ENCODE peak calls at places on chromosome 22, in four cellular contexts. One of them, this sample, is unnamed.

GRCh38 chr22:44543781-44544181 is 45.7 kb upstream of the RTL6 start:
- DNase-seq in AG04449: no peak
- DNase-seq in AG10803: peak
- DNase-seq in SK-N-SH: no peak
- DNase-seq in this sample: no peak

GRCh38 chr22:22226448-22227187 is 18.0 kb upstream of the VPREB1 start:
- DNase-seq in AG10803: peak
- DNase-seq in AG04449: no peak
- DNase-seq in SK-N-SH: no peak
- DNase-seq in this sample: no peak

GRCh38 chr22:41344189-41344788 is 37.5 kb upstream of the TEF start:
- DNase-seq in SK-N-SH: no peak
- DNase-seq in AG10803: no peak
- DNase-seq in AG04449: no peak
- DNase-seq in this sample: no peak

GRCh38 chr22:48968201-48968959 is 859.3 kb downstream of the BRD1 start:
- DNase-seq in SK-N-SH: no peak
- DNase-seq in AG10803: no peak
- DNase-seq in AG04449: no peak
- DNase-seq in this sample: no peak

GRCh38 chr22:19166421-19166820 is 12.1 kb downstream of the SLC25A1 start:
- DNase-seq in AG10803: no peak
- DNase-seq in AG04449: no peak
- DNase-seq in SK-N-SH: no peak
- DNase-seq in this sample: no peak

GRCh38 chr22:39514373-39514973 is 5.9 kb upstream of the ATF4 start:
- DNase-seq in SK-N-SH: peak
- DNase-seq in AG04449: no peak
- DNase-seq in AG10803: peak
- DNase-seq in this sample: peak

GRCh38 chr22:38262051-38262795 is 10.6 kb downstream of the TMEM184B start:
- DNase-seq in AG04449: no peak
- DNase-seq in SK-N-SH: peak
- DNase-seq in AG10803: no peak
- DNase-seq in this sample: no peak

GRCh38 chr22:23105304-23105703 is 35.0 kb downstream of the GNAZ start:
- DNase-seq in SK-N-SH: no peak
- DNase-seq in AG10803: no peak
- DNase-seq in AG04449: no peak
- DNase-seq in this sample: no peak

GRCh38 chr22:23012081-23012622 is 58.2 kb upstream of the GNAZ start:
- DNase-seq in AG04449: no peak
- DNase-seq in AG10803: no peak
- DNase-seq in SK-N-SH: no peak
- DNase-seq in this sample: no peak

GRCh38 chr22:45129703-45130524 is 33.8 kb upstream of the NUP50 start:
- DNase-seq in SK-N-SH: no peak
- DNase-seq in AG10803: no peak
- DNase-seq in AG04449: no peak
- DNase-seq in this sample: no peak

GRCh38 chr22:19717691-19718254 is 3.5 kb downstream of the SEPTIN5 start:
- DNase-seq in AG10803: peak
- DNase-seq in AG04449: no peak
- DNase-seq in SK-N-SH: peak
- DNase-seq in this sample: peak

GRCh38 chr22:20021196-20022181 is 579 bp downstream of the TANGO2 start:
- DNase-seq in AG10803: peak
- DNase-seq in SK-N-SH: peak
- DNase-seq in AG04449: peak
- DNase-seq in this sample: peak

GRCh38 chr22:45226681-45227186 is 14.0 kb downstream of the KIAA0930 start:
- DNase-seq in AG04449: no peak
- DNase-seq in AG10803: peak
- DNase-seq in SK-N-SH: no peak
- DNase-seq in this sample: peak

GRCh38 chr22:37233751-37234631 is 10.1 kb downstream of the RAC2 start:
- DNase-seq in AG10803: no peak
- DNase-seq in AG04449: no peak
- DNase-seq in SK-N-SH: peak
- DNase-seq in this sample: no peak

GRCh38 chr22:39643311-39644083 is 72.9 kb downstream of the CACNA1I start:
- DNase-seq in AG04449: no peak
- DNase-seq in SK-N-SH: no peak
- DNase-seq in AG10803: no peak
- DNase-seq in this sample: peak

GRCh38 chr22:30225220-30225922 is 21.2 kb downstream of the LIF start:
- DNase-seq in AG04449: no peak
- DNase-seq in AG10803: no peak
- DNase-seq in SK-N-SH: no peak
- DNase-seq in this sample: no peak

GRCh38 chr22:44692662-44693007 is 9.4 kb upstream of the PRR5 start:
- DNase-seq in AG10803: no peak
- DNase-seq in AG04449: no peak
- DNase-seq in SK-N-SH: no peak
- DNase-seq in this sample: no peak

GRCh38 chr22:22357024-22357868 is 112.7 kb downstream of the VPREB1 start:
- DNase-seq in AG10803: peak
- DNase-seq in AG04449: no peak
- DNase-seq in SK-N-SH: peak
- DNase-seq in this sample: peak

GRCh38 chr22:41862530-41863266 is 29.8 kb downstream of the SREBF2 start:
- DNase-seq in AG04449: no peak
- DNase-seq in SK-N-SH: no peak
- DNase-seq in AG10803: peak
- DNase-seq in this sample: no peak

GRCh38 chr22:39624501-39624821 is 53.9 kb downstream of the CACNA1I start:
- DNase-seq in AG10803: no peak
- DNase-seq in SK-N-SH: no peak
- DNase-seq in AG04449: no peak
- DNase-seq in this sample: no peak

GRCh38 chr22:17807571-17808410 is 33.5 kb upstream of the BID start:
- DNase-seq in SK-N-SH: no peak
- DNase-seq in AG10803: peak
- DNase-seq in AG04449: no peak
- DNase-seq in this sample: no peak

GRCh38 chr22:20420157-20420842 is 17.3 kb downstream of the SCARF2 start:
- DNase-seq in AG10803: no peak
- DNase-seq in AG04449: no peak
- DNase-seq in SK-N-SH: no peak
- DNase-seq in this sample: no peak

GRCh38 chr22:20430641-20431519 is 6.7 kb downstream of the SCARF2 start:
- DNase-seq in AG10803: peak
- DNase-seq in SK-N-SH: peak
- DNase-seq in AG04449: no peak
- DNase-seq in this sample: no peak

GRCh38 chr22:40960137-40960536 is 9.0 kb downstream of the RBX1 start:
- DNase-seq in SK-N-SH: no peak
- DNase-seq in AG04449: no peak
- DNase-seq in AG10803: no peak
- DNase-seq in this sample: no peak

GRCh38 chr22:26777402-26777801 is 120.0 kb downstream of the MIAT start:
- DNase-seq in AG10803: peak
- DNase-seq in SK-N-SH: no peak
- DNase-seq in AG04449: no peak
- DNase-seq in this sample: no peak

GRCh38 chr22:37301144-37301820 is 19.0 kb downstream of the CYTH4 start:
- DNase-seq in AG10803: no peak
- DNase-seq in SK-N-SH: no peak
- DNase-seq in AG04449: no peak
- DNase-seq in this sample: peak

GRCh38 chr22:22201185-22201924 is 43.2 kb upstream of the VPREB1 start:
- DNase-seq in SK-N-SH: peak
- DNase-seq in AG10803: no peak
- DNase-seq in AG04449: no peak
- DNase-seq in this sample: peak

GRCh38 chr22:39698106-39698505 is 127.6 kb downstream of the CACNA1I start:
- DNase-seq in AG04449: no peak
- DNase-seq in SK-N-SH: no peak
- DNase-seq in AG10803: no peak
- DNase-seq in this sample: no peak

GRCh38 chr22:20792221-20792965 is 18.5 kb downstream of the SERPIND1 start:
- DNase-seq in AG04449: no peak
- DNase-seq in AG10803: no peak
- DNase-seq in SK-N-SH: no peak
- DNase-seq in this sample: no peak

GRCh38 chr22:17853066-17853465 is 78.8 kb upstream of the BID start:
- DNase-seq in AG10803: no peak
- DNase-seq in AG04449: no peak
- DNase-seq in SK-N-SH: no peak
- DNase-seq in this sample: peak

GRCh38 chr22:40071720-40072119 is 77.0 kb downstream of the FAM83F start:
- DNase-seq in SK-N-SH: no peak
- DNase-seq in AG04449: no peak
- DNase-seq in AG10803: no peak
- DNase-seq in this sample: no peak

GRCh38 chr22:28019360-28019759 is 100.3 kb upstream of the PITPNB start:
- DNase-seq in AG04449: no peak
- DNase-seq in AG10803: peak
- DNase-seq in SK-N-SH: no peak
- DNase-seq in this sample: no peak

GRCh38 chr22:28021116-28021997 is 102.3 kb upstream of the PITPNB start:
- DNase-seq in AG04449: no peak
- DNase-seq in AG10803: no peak
- DNase-seq in SK-N-SH: no peak
- DNase-seq in this sample: no peak

GRCh38 chr22:28018461-28018927 is 99.4 kb upstream of the PITPNB start:
- DNase-seq in AG04449: no peak
- DNase-seq in AG10803: no peak
- DNase-seq in SK-N-SH: no peak
- DNase-seq in this sample: no peak

GRCh38 chr22:28021998-28022660 is 103.1 kb upstream of the PITPNB start:
- DNase-seq in AG10803: no peak
- DNase-seq in SK-N-SH: no peak
- DNase-seq in AG04449: no peak
- DNase-seq in this sample: no peak

DNA sequence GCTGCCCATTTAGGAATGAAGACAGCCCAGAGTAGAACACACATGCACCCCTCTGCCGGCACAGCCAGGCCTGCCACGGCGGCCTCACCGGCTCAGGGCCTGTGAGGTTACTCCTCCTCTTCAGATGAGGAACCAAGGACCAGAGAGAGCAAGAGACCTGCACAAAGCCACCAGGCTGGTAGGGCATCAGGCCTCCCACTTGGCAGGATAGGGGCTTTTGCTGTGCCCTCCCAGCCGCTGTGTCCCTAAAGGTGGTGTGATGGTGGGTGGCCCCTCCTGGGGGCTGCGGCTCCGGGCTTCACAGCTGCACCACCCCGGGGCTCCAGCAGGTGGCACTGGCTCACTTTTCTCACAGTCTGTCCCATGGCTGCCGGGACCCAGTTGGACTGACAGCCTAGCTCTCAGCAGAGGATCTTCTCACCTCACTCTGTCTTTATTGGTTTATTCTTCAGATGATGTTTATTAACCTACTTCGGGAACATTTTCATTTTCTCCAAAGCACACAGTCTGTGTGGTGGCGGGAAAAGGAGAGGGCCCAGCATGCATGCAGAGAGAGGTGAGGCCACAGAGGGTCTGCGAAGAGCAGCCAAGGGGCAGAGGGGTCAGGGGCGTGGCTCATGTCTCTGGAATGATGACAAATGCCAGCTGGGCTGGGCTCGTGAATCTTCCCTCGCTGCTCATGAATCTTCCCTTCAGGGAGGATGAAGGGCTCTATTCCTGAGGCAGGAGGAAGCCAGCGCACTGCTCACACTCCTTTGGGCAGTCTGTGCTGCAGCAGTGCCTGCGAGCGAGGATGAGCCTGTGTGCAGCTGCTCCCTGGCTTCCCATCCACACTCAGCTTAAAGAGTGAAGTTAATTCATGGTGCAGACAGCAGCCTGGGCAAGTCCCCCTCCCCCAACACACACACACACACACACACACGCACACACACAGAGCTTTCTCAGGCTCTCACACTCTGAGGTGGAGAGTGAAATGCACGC is 101.1 kb upstream of the PITPNB start:
- DNase-seq in AG04449: no peak
- DNase-seq in AG10803: peak
- DNase-seq in SK-N-SH: peak
- DNase-seq in this sample: peak
- H3K4me3 ChIP-seq in AG04449: peak
- H3K4me3 ChIP-seq in AG10803: no peak
- H3K4me3 ChIP-seq in SK-N-SH: peak
- H3K4me3 ChIP-seq in this sample: no peak

DNA sequence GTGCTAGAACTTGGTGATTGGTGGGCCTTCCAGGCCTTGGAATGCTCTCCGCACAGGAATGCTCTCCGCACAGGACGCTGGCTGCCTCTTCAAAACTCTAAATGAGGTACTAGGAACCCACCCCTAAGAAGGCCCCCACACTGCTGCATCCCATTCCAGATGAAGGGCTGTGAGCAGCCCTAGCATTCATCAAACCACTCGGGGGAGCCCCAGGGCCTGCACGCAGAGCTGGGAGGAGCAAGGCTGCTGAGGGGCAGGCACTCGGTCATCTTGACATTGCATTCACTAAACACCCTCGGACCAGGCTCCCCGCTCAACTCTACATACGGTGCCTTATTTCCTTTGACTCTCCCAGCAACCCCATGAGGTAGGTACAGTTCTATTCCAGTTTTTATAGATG is 49.2 kb upstream of the EMID1 start:
- DNase-seq in AG04449: no peak
- DNase-seq in SK-N-SH: no peak
- DNase-seq in AG10803: peak
- DNase-seq in this sample: peak
- TF ChIP-seq CTCF in AG04449: peak
- TF ChIP-seq CTCF in SK-N-SH: no peak
- TF ChIP-seq CTCF in AG10803: peak
- TF ChIP-seq CTCF in this sample: peak

DNA sequence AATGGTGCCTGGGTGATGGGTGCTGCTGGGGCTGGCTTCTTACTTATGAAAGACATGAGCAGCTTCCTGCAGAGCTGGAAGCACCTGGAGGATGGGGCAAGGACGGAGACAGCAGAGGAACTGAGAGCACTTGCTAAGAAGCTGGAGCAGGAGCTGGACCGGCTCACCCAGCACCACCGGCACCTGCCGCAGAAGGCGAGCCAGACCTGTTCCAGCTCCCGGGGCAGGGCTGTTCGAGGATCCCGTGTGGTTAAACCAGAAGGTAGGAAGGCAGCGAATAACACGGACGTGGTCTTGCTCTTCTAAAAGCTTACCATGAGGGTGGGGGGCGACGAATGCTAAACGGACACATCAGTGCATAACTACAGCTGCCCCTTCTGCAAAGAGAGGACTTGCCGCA is 9.3 kb downstream of the APOL5 start:
- DNase-seq in AG04449: no peak
- DNase-seq in SK-N-SH: no peak
- DNase-seq in AG10803: no peak
- DNase-seq in this sample: no peak
- H3K4me3 ChIP-seq in AG04449: no peak
- H3K4me3 ChIP-seq in SK-N-SH: no peak
- H3K4me3 ChIP-seq in AG10803: no peak
- H3K4me3 ChIP-seq in this sample: no peak

DNA sequence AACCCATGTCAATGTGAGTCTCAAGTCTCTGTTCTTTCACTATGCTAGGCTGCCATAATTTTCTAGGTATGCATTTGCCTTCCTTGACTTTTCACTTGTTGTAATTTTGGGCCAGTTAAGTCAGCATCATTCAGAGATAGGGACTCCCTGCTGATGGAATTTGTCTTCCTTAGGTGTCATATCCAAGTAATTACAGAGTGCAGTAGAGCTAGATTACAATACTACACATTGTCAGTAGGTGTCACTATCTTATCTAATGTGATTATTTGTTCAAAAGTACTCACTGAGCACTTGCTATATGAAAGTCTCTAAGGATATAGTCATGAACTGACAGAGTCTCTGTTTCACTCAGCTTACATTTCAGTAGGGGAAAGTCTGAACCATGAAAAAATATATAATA is 25.0 kb upstream of the SYN3 start:
- DNase-seq in SK-N-SH: no peak
- DNase-seq in AG04449: no peak
- DNase-seq in AG10803: no peak
- DNase-seq in this sample: no peak
- TF ChIP-seq CTCF in SK-N-SH: no peak
- TF ChIP-seq CTCF in AG04449: no peak
- TF ChIP-seq CTCF in AG10803: no peak
- TF ChIP-seq CTCF in this sample: no peak

This sample was measured in fibroblast of pulmonary artery.